ENCODE peak calls at places on chromosomes 16 and 17, in five cellular contexts. One of them, this sample, is unnamed.

GRCh38 chr16:83623091-83623730 is 184.6 kb upstream of the HSBP1 start:
- DNase-seq in esophagus squamous epithelium: no peak
- DNase-seq in lower leg skin: no peak
- DNase-seq in A673: no peak
- DNase-seq in psoas muscle: no peak
- DNase-seq in this sample: no peak

GRCh38 chr16:56584276-56584675 is 5.1 kb upstream of the MT3 start:
- DNase-seq in lower leg skin: no peak
- DNase-seq in esophagus squamous epithelium: no peak
- DNase-seq in A673: no peak
- DNase-seq in psoas muscle: no peak
- DNase-seq in this sample: no peak

GRCh38 chr17:2708585-2709172 is 2.9 kb downstream of the CLUH start:
- DNase-seq in psoas muscle: no peak
- DNase-seq in esophagus squamous epithelium: no peak
- DNase-seq in lower leg skin: no peak
- DNase-seq in A673: no peak
- DNase-seq in this sample: no peak

GRCh38 chr17:8698142-8699050 is 46.2 kb downstream of the CCDC42 start:
- DNase-seq in esophagus squamous epithelium: no peak
- DNase-seq in lower leg skin: no peak
- DNase-seq in A673: peak
- DNase-seq in psoas muscle: peak
- DNase-seq in this sample: peak

GRCh38 chr17:7555320-7555948 is 3.1 kb upstream of the TNFSF13 start:
- DNase-seq in esophagus squamous epithelium: no peak
- DNase-seq in A673: no peak
- DNase-seq in psoas muscle: no peak
- DNase-seq in lower leg skin: no peak
- DNase-seq in this sample: no peak

GRCh38 chr16:12721841-12722467 is 81.7 kb downstream of the CPPED1 start:
- DNase-seq in esophagus squamous epithelium: no peak
- DNase-seq in psoas muscle: no peak
- DNase-seq in A673: no peak
- DNase-seq in lower leg skin: no peak
- DNase-seq in this sample: no peak

GRCh38 chr16:81715358-81716196 is 63.5 kb upstream of the PLCG2 start:
- DNase-seq in A673: no peak
- DNase-seq in lower leg skin: no peak
- DNase-seq in esophagus squamous epithelium: no peak
- DNase-seq in psoas muscle: no peak
- DNase-seq in this sample: peak

GRCh38 chr17:66949501-66949900 is 15.0 kb upstream of the CACNG4 start:
- DNase-seq in lower leg skin: no peak
- DNase-seq in esophagus squamous epithelium: no peak
- DNase-seq in A673: peak
- DNase-seq in psoas muscle: no peak
- DNase-seq in this sample: peak

DNA sequence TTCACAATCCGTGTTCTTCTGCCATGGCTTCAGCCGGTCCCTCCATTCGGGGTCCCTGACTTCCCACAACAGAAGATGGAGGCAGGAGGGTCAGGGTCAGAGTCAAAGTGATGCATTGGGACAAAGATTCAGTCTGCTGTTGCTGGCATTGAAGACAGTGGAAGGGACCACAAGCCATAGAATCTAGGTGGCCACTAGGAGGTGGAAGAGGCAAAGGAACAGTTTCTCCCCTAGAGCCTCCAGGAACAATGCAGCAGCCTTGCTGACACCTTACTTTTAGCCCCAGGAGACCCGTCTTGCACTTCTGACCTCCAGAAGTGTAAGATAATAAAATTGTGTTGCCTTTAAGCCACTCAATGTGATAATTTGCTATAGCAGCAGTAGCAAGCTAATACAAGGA is 55.9 kb downstream of the MFSD11 start:
- DNase-seq in lower leg skin: no peak
- DNase-seq in A673: peak
- DNase-seq in esophagus squamous epithelium: no peak
- DNase-seq in psoas muscle: no peak
- DNase-seq in this sample: peak
- TF ChIP-seq CTCF in lower leg skin: no peak
- TF ChIP-seq CTCF in A673: peak
- TF ChIP-seq CTCF in esophagus squamous epithelium: no peak
- TF ChIP-seq CTCF in psoas muscle: no peak
- TF ChIP-seq CTCF in this sample: peak

DNA sequence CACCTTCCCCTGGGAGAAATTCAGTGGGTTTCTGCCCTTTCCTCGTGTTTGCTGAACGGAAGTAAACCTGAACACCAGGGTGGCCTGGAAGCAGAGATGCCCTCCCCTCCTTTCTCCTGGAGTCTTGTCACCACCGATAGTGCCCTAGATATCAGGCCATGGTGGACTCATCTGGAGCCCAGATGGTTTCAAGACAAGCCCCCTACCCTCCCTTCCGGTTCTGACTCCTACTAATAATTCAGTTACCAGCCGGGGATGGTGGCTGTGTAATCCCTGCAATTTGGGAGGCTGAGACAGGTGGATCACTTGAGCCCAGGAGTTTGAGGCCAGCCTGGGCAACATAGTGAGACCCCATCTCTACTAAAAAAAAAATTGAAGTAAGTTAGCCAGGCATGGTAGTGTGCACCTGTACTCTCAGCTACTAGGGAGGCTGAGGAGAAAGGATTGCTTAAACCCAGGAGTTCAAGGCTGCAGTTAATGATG is 2.4 kb downstream of the ZNF469 start:
- DNase-seq in lower leg skin: no peak
- DNase-seq in psoas muscle: no peak
- DNase-seq in esophagus squamous epithelium: no peak
- DNase-seq in A673: no peak
- DNase-seq in this sample: no peak
- H3K4me3 ChIP-seq in lower leg skin: no peak
- H3K4me3 ChIP-seq in psoas muscle: no peak
- H3K4me3 ChIP-seq in esophagus squamous epithelium: no peak
- H3K4me3 ChIP-seq in A673: no peak
- H3K4me3 ChIP-seq in this sample: no peak

DNA sequence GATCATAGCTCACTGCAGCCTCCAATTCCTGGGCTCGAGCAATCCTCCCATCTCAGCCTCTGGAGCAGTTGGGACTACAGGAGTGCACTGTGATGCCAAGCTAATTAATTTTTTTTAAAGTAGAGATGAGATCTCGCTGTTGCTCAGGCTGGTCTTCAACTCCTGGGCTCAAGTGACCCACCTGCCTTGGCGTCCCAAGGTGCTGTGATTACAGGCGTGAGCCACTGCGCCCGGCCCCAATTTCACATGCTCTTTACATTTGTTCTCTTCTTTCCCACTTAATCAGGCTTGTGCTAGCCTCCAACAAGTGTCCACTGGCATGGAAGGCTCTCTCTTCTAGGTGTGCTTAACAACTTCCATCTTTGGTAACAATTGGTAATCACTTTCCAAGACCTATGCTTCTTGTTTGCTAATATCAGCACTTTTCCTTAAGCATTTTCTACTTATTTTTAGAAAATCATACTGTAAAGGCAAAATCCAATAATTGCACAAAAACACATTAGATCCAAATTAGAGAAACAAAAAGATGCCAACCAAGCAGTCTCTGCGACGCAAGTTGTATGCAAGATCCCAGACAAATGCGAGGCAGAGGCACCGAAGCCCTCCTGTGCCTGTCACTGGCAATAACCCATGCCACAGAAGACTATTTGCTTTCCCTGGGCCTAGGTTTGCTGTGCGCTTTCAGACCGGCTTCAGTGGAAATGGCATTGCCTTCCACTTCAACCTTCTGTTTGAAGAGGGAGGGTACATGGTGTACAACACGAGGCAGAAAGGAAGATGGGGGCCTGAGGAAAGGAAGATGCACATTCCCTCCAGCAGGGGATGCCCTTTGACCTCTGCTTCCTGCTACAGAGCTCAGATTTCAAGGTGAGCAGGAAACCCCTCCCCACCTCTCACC is 52.6 kb downstream of the NOS2 start:
- DNase-seq in esophagus squamous epithelium: no peak
- DNase-seq in lower leg skin: no peak
- DNase-seq in psoas muscle: no peak
- DNase-seq in A673: peak
- DNase-seq in this sample: no peak
- TF ChIP-seq CTCF in esophagus squamous epithelium: no peak
- TF ChIP-seq CTCF in lower leg skin: no peak
- TF ChIP-seq CTCF in psoas muscle: no peak
- TF ChIP-seq CTCF in A673: peak
- TF ChIP-seq CTCF in this sample: peak

DNA sequence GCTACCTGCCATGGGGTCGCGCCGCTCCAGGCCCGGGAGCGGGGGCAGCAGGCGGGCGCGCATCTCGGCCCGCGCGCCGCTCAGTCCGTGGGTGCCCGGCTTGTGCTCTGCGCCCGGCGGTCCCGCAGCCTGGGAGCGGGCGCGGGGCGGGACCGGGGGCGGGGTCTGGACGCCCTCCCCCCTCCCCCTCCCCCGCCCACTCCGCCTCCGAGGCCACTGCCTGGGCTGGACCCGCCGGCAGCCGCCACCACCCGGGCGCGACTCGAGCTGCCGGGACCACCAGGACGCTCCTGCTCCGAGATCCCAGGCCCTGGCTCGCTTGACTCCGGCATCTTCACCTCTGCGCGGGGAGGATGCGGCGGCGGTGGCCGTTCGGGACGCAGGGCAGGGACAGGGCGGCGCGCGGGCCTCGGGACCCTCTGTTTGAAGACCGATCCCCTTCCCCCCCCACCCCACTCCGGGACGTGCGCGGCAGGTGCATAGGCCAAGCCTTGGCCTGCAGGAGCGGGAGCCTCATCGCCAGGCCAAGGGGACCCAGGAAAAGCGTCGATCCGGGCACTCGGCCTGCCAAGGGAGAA is at the start of gene HS3ST6:
- DNase-seq in A673: no peak
- DNase-seq in lower leg skin: no peak
- DNase-seq in esophagus squamous epithelium: no peak
- DNase-seq in psoas muscle: no peak
- DNase-seq in this sample: no peak
- H3K4me3 ChIP-seq in A673: no peak
- H3K4me3 ChIP-seq in lower leg skin: peak
- H3K4me3 ChIP-seq in esophagus squamous epithelium: peak
- H3K4me3 ChIP-seq in psoas muscle: no peak
- H3K4me3 ChIP-seq in this sample: no peak

GRCh38 chr17:82837586-82838320 is 2.1 kb downstream of the ZNF750 start:
- DNase-seq in A673: no peak
- DNase-seq in esophagus squamous epithelium: no peak
- DNase-seq in lower leg skin: no peak
- DNase-seq in psoas muscle: no peak
- DNase-seq in this sample: no peak

GRCh38 chr17:82835122-82835521 is 4.7 kb downstream of the ZNF750 start:
- DNase-seq in A673: no peak
- DNase-seq in esophagus squamous epithelium: no peak
- DNase-seq in lower leg skin: no peak
- DNase-seq in psoas muscle: no peak
- DNase-seq in this sample: no peak

GRCh38 chr17:82838386-82839063 is 1.3 kb downstream of the ZNF750 start:
- DNase-seq in A673: peak
- DNase-seq in lower leg skin: peak
- DNase-seq in esophagus squamous epithelium: no peak
- DNase-seq in psoas muscle: peak
- DNase-seq in this sample: peak

GRCh38 chr17:82835766-82836512 is 3.9 kb downstream of the ZNF750 start:
- DNase-seq in esophagus squamous epithelium: no peak
- DNase-seq in lower leg skin: peak
- DNase-seq in A673: peak
- DNase-seq in psoas muscle: no peak
- DNase-seq in this sample: no peak

GRCh38 chr17:82836823-82837357 is 2.9 kb downstream of the ZNF750 start:
- DNase-seq in esophagus squamous epithelium: no peak
- DNase-seq in lower leg skin: peak
- DNase-seq in psoas muscle: no peak
- DNase-seq in A673: no peak
- DNase-seq in this sample: peak
- TF ChIP-seq CTCF in esophagus squamous epithelium: no peak
- TF ChIP-seq CTCF in lower leg skin: no peak
- TF ChIP-seq CTCF in psoas muscle: peak
- TF ChIP-seq CTCF in A673: peak
- TF ChIP-seq CTCF in this sample: peak

GRCh38 chr16:29025218-29025617 is 40.4 kb downstream of the LAT start:
- DNase-seq in lower leg skin: no peak
- DNase-seq in esophagus squamous epithelium: no peak
- DNase-seq in A673: no peak
- DNase-seq in psoas muscle: no peak
- DNase-seq in this sample: no peak

GRCh38 chr16:29021471-29021870 is 36.6 kb downstream of the LAT start:
- DNase-seq in psoas muscle: no peak
- DNase-seq in lower leg skin: no peak
- DNase-seq in A673: no peak
- DNase-seq in esophagus squamous epithelium: no peak
- DNase-seq in this sample: no peak

GRCh38 chr16:29024280-29024679 is 39.4 kb downstream of the LAT start:
- DNase-seq in esophagus squamous epithelium: no peak
- DNase-seq in A673: no peak
- DNase-seq in lower leg skin: no peak
- DNase-seq in psoas muscle: no peak
- DNase-seq in this sample: no peak

GRCh38 chr16:29022196-29022595 is 37.3 kb downstream of the LAT start:
- DNase-seq in lower leg skin: no peak
- DNase-seq in A673: no peak
- DNase-seq in esophagus squamous epithelium: no peak
- DNase-seq in psoas muscle: no peak
- DNase-seq in this sample: no peak

GRCh38 chr16:29023279-29024278 is 38.7 kb downstream of the LAT start:
- DNase-seq in A673: no peak
- DNase-seq in esophagus squamous epithelium: no peak
- DNase-seq in psoas muscle: no peak
- DNase-seq in lower leg skin: no peak
- DNase-seq in this sample: no peak
- H3K4me3 ChIP-seq in A673: no peak
- H3K4me3 ChIP-seq in esophagus squamous epithelium: no peak
- H3K4me3 ChIP-seq in psoas muscle: no peak
- H3K4me3 ChIP-seq in lower leg skin: no peak
- H3K4me3 ChIP-seq in this sample: no peak